ENCODE peak calls at places on chromosomes 4 and X, in ten cellular contexts. U, L, K, Z, F, T, E, M, G and P are unnamed samples. For H3K4me1, the result is how much of the 10 kb centered on the place peaks cover.

GRCh38 chr4:182449186-182449880 is 206.1 kb downstream of the TENM3 start:
- DNase-seq in F (no peak), E (peak), U (no peak), M (no peak), G (peak), T (peak), L (no peak), Z (peak), K (no peak), P (peak)

GRCh38 chr4:86579941-86580340 is 14.2 kb upstream of the PTPN13 start:
- DNase-seq in T (no peak), K (no peak), U (no peak), M (no peak), F (no peak), G (no peak), L (no peak), E (no peak), Z (no peak), P (no peak)

GRCh38 chrX:148298737-148299136 is 201.7 kb upstream of the AFF2 start:
- DNase-seq in Z (peak), K (no peak), T (peak), M (no peak), U (no peak), F (no peak), L (no peak), E (no peak), G (no peak), P (no peak)

GRCh38 chr4:71266090-71266794 is 72.6 kb upstream of the SLC4A4 start:
- DNase-seq in E (no peak), K (no peak), F (no peak), L (peak), U (no peak), T (no peak), G (peak), Z (peak), M (peak), P (no peak)

GRCh38 chr4:109125084-109125483 is 177.4 kb downstream of the COL25A1 start:
- DNase-seq in F (no peak), L (no peak), G (no peak), E (peak), K (no peak), Z (no peak), M (no peak), T (no peak), U (no peak), P (no peak)

GRCh38 chr4:78671812-78672440 is 104.2 kb upstream of the BMP2K start:
- DNase-seq in F (no peak), T (no peak), E (no peak), L (no peak), K (no peak), G (no peak), U (no peak), M (no peak), Z (no peak), P (no peak)

GRCh38 chr4:189979196-189980047 is 38.8 kb downstream of the FRG1 start:
- DNase-seq in F (no peak), Z (no peak), M (no peak), T (no peak), U (no peak), L (no peak), G (no peak), E (no peak), K (no peak), P (no peak)

GRCh38 chrX:78037881-78038280 is 66.2 kb upstream of the PGK1 start:
- DNase-seq in U (no peak), K (no peak), G (no peak), E (no peak), Z (no peak), M (no peak), L (no peak), T (no peak), F (no peak), P (no peak)

GRCh38 chr4:127809173-127809800 is 27.2 kb downstream of the HSPA4L start:
- DNase-seq in U (no peak), L (peak), E (no peak), F (no peak), T (no peak), Z (peak), G (peak), K (no peak), M (no peak), P (no peak)

GRCh38 chr4:89204624-89205023 is 93.3 kb downstream of the TIGD2 start:
- DNase-seq in U (no peak), M (no peak), L (no peak), F (no peak), Z (peak), K (no peak), E (no peak), T (no peak), G (no peak), P (no peak)

GRCh38 chr4:148214529-148215166 is 227.6 kb downstream of the NR3C2 start:
- DNase-seq in Z (peak), L (no peak), M (peak), U (peak), E (no peak), G (peak), F (no peak), T (peak), K (no peak), P (no peak)

GRCh38 chr4:70992354-70992753 is 1.1 kb upstream of the DCK start:
- DNase-seq in M (no peak), G (no peak), T (peak), Z (no peak), E (no peak), L (no peak), U (no peak), K (no peak), F (no peak), P (no peak)

GRCh38 chr4:174217273-174218126 is 66.0 kb downstream of the FBXO8 start:
- DNase-seq in T (peak), M (peak), G (peak), Z (peak), L (peak), U (peak), E (no peak), F (peak), K (no peak), P (no peak)

GRCh38 chr4:108834167-108834566 is 71.3 kb upstream of the ETNPPL start:
- DNase-seq in T (peak), U (no peak), L (peak), M (no peak), K (no peak), E (no peak), Z (peak), F (no peak), G (peak), P (no peak)

GRCh38 chrX:43702079-43702524 is 46.0 kb downstream of the MAOA start:
- DNase-seq in M (no peak), F (no peak), E (no peak), K (no peak), U (no peak), L (no peak), Z (no peak), T (no peak), G (no peak), P (no peak)

GRCh38 chrX:43706786-43707185 is 50.7 kb downstream of the MAOA start:
- DNase-seq in G (no peak), U (no peak), K (peak), M (no peak), E (no peak), F (no peak), L (peak), T (no peak), Z (no peak), P (no peak)

GRCh38 chrX:43702660-43703059 is 46.6 kb downstream of the MAOA start:
- DNase-seq in Z (peak), G (no peak), E (no peak), T (no peak), M (no peak), F (no peak), L (no peak), U (no peak), K (no peak), P (no peak)

GRCh38 chrX:43703211-43703791 is 47.2 kb downstream of the MAOA start:
- DNase-seq in E (no peak), Z (peak), U (no peak), G (peak), M (no peak), F (no peak), L (peak), T (no peak), K (peak), P (no peak)

GRCh38 chrX:43707812-43708548 is 51.9 kb downstream of the MAOA start:
- DNase-seq in T (no peak), Z (peak), G (no peak), K (peak), U (peak), E (no peak), F (no peak), L (peak), M (peak), P (no peak)
- H3K4me1 ChIP-seq in T (under half), Z (under half), G (under half), K (under half), U (under half), E (under half), F (under half), L (under half), M (under half), P (under half)

DNA sequence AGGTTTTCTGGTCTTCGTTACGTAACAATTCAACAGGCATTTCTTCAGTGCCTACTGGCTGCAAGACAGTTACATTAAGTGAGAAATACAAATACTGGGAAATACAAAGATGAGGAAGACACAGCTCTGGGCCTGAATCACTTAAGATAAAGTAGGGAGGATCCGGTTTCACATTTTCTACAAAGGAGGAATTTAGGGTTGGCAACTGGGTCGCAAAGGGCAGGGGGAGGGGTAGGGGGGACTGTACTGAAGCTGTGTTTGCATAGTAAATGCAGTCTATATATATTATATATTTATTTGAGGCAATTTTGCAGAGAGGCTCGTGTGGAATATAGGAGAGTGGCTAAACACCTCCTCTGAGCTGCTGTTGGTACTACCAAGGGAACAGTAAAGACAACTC is 107.4 kb downstream of the MAML3 start:
- DNase-seq in T (no peak), L (no peak), G (no peak), Z (no peak), F (no peak), M (no peak), K (no peak), E (no peak), U (no peak), P (no peak)
- H3K27ac ChIP-seq in T (no peak), L (peak), G (no peak), Z (no peak), F (peak), M (no peak), K (peak), E (no peak), U (no peak), P (no peak)

DNA sequence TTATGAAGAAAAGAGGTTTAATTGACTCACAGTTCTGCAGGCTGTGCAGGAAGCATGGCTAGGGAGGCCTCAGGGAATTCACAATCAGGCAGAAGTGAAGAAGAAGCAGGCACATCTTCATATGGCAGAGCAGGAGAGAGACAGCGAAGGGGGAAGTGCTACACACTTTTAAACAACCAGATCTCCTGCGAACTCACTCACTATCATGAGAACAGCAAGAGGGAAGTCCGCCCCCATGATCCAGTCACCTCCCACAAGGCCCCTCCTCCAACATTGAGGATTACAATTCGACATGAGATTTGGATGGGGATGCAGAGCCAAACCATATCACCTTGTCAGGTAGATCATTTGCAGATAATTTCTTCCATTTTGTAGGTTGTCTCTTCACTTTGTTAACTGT is 555.5 kb upstream of the MAGEB2 start:
- DNase-seq in E (no peak), G (no peak), Z (no peak), L (no peak), F (no peak), T (no peak), U (no peak), M (no peak), K (no peak), P (no peak)
- H3K4me3 ChIP-seq in E (no peak), G (no peak), Z (no peak), L (no peak), F (no peak), T (no peak), U (no peak), M (no peak), K (no peak), P (no peak)

GRCh38 chr4:7967063-7967440 is 27.4 kb upstream of the AFAP1 start:
- DNase-seq in Z (no peak), L (no peak), E (no peak), K (no peak), F (no peak), M (no peak), U (no peak), T (no peak), G (no peak), P (no peak)
- H3K4me1 ChIP-seq in Z (under half), L (under half), E (under half), K (half or more), F (under half), M (under half), U (half or more), T (under half), G (under half), P (under half)